ENCODE peak calls at places on chromosomes 3 and 15, in seven cellular contexts. O, J, V, R, X, B and Q are unnamed samples.

GRCh38 chr3:123344941-123345594 is 103.8 kb downstream of the ADCY5 start:
- DNase-seq in B (no peak), V (no peak), R (peak), X (no peak), O (no peak), J (no peak), Q (no peak)

GRCh38 chr15:70376031-70376928 is 278.6 kb upstream of the TLE3 start:
- DNase-seq in V (no peak), B (no peak), X (no peak), R (peak), J (no peak), O (no peak), Q (no peak)

GRCh38 chr15:78709263-78709882 is 68.4 kb upstream of the CHRNB4 start:
- DNase-seq in B (peak), V (peak), O (peak), X (peak), J (peak), R (peak), Q (peak)

GRCh38 chr15:89413877-89414276 is 79.3 kb upstream of the POLG start:
- DNase-seq in R (no peak), X (no peak), B (peak), J (no peak), V (no peak), O (no peak), Q (no peak)

GRCh38 chr3:53161345-53161819 is 373 bp downstream of the PRKCD start:
- DNase-seq in O (no peak), X (no peak), V (no peak), R (peak), J (peak), B (peak), Q (peak)

GRCh38 chr3:185744997-185745843 is 79.6 kb downstream of the IGF2BP2 start:
- DNase-seq in O (no peak), V (no peak), X (peak), R (no peak), B (peak), J (no peak), Q (no peak)

GRCh38 chr3:183827809-183828537 is 2.6 kb upstream of the MAP6D1 start:
- DNase-seq in B (no peak), R (no peak), X (no peak), V (no peak), O (no peak), J (no peak), Q (no peak)

GRCh38 chr3:152104847-152105415 is 163.8 kb upstream of the MBNL1 start:
- DNase-seq in X (no peak), R (no peak), V (no peak), O (no peak), J (no peak), B (no peak), Q (no peak)

GRCh38 chr15:100734606-100735005 is 132.2 kb downstream of the ASB7 start:
- DNase-seq in R (no peak), X (no peak), B (no peak), J (no peak), V (no peak), O (no peak), Q (no peak)

GRCh38 chr15:93835378-93835777 is 396.0 kb upstream of the MCTP2 start:
- DNase-seq in B (no peak), O (no peak), J (no peak), R (no peak), V (peak), X (no peak), Q (no peak)

GRCh38 chr3:115553796-115554495 is 69.4 kb upstream of the GAP43 start:
- DNase-seq in R (no peak), B (no peak), O (no peak), V (no peak), X (no peak), J (no peak), Q (no peak)

GRCh38 chr3:13432093-13432492 is 12.0 kb upstream of the NUP210 start:
- DNase-seq in J (no peak), O (no peak), B (no peak), X (no peak), V (no peak), R (no peak), Q (no peak)

GRCh38 chr15:50814634-50815033 is 49.1 kb upstream of the SPPL2A start:
- DNase-seq in J (no peak), B (no peak), V (no peak), X (no peak), R (no peak), O (no peak), Q (no peak)

GRCh38 chr15:65451989-65452388 is 29.2 kb upstream of the IGDCC4 start:
- DNase-seq in B (no peak), X (no peak), V (no peak), J (no peak), O (no peak), R (no peak), Q (no peak)

GRCh38 chr3:47916696-47917095 is 99.5 kb downstream of the MAP4 start:
- DNase-seq in J (no peak), X (no peak), R (no peak), B (no peak), O (no peak), V (no peak), Q (no peak)

GRCh38 chr3:183698318-183698731 is 728 bp downstream of the YEATS2 start:
- DNase-seq in J (no peak), X (peak), B (peak), O (peak), R (peak), V (peak), Q (peak)

GRCh38 chr3:171996178-171996817 is 43.1 kb upstream of the FNDC3B start:
- DNase-seq in R (no peak), J (no peak), B (no peak), X (no peak), V (no peak), O (no peak), Q (no peak)

GRCh38 chr15:29945943-29946591 is 123.8 kb upstream of the TJP1 start:
- DNase-seq in R (no peak), J (no peak), B (peak), O (no peak), V (no peak), X (no peak), Q (no peak)

GRCh38 chr3:9757427-9757826 is 7.7 kb downstream of the OGG1 start:
- DNase-seq in O (no peak), R (no peak), B (no peak), J (no peak), X (no peak), V (no peak), Q (no peak)
- H3K27ac ChIP-seq in O (no peak), R (no peak), B (no peak), J (no peak), X (no peak), V (no peak), Q (no peak)

DNA sequence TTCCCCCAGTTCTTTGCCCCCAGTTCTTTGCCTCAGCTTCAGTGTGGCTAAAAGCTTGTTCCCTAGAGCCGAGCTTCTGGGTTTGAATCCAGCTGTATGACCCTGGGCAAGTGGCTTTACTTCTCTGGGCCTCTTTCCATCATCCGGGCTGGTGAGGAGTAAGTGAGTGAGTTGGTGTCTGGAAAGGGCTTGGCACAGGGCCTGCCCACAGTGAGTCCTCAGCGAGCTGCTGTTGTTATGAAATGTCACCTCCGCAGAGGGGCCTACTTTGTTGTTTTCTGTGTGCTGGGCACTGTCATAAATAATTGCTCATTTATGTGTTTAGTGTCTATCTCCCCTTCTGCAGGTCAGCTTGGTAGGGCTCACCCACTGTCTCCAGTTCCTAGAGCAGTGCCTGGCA is 31.7 kb downstream of the SLC6A6 start:
- DNase-seq in R (no peak), J (peak), B (no peak), O (no peak), V (no peak), X (no peak), Q (no peak)
- H3K27ac ChIP-seq in R (no peak), J (peak), B (peak), O (no peak), V (no peak), X (peak), Q (peak)

DNA sequence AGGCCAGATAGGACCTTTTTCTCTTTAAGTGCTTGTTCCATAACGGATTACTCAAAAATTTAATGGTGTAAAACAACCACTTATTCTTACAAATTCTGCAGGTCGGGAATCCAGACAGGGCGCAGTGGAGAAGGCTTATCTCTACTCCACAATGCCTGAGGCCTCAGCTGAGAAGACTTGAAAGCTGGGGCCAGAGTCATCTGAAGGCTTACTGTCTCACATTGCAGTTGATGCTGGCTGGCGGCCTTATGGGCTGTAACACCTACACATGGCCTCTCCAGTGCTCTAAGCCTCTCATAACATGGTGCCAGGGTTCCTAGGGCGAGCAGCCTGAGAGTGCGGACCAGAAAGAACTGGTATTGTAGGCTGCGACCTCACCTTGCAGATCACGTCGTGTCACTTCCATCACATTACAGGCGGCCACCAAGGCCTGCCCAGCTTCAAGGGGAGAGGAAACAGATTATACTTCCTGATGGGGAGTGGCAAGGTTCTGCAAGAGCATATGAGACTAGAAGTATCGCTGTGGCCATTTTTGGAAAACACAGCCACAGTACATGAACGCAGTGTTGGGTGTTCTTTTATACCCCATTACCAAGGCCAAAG is 32.4 kb downstream of the CMTM7 start:
- DNase-seq in J (no peak), V (no peak), O (peak), X (no peak), R (no peak), B (no peak), Q (no peak)
- H3K27ac ChIP-seq in J (peak), V (no peak), O (peak), X (no peak), R (no peak), B (no peak), Q (no peak)

GRCh38 chr3:125326957-125327356 is 48.2 kb downstream of the ZNF148 start:
- DNase-seq in R (no peak), X (no peak), V (no peak), O (no peak), B (no peak), J (no peak), Q (no peak)

GRCh38 chr3:125332504-125332903 is 42.6 kb downstream of the ZNF148 start:
- DNase-seq in J (no peak), O (no peak), B (no peak), R (no peak), X (peak), V (no peak), Q (no peak)

GRCh38 chr3:125334675-125335560 is 40.2 kb downstream of the ZNF148 start:
- DNase-seq in X (no peak), V (no peak), O (no peak), R (no peak), B (no peak), J (no peak), Q (no peak)

GRCh38 chr3:125325746-125326145 is 49.4 kb downstream of the ZNF148 start:
- DNase-seq in J (no peak), X (no peak), O (no peak), V (no peak), R (no peak), B (no peak), Q (no peak)

DNA sequence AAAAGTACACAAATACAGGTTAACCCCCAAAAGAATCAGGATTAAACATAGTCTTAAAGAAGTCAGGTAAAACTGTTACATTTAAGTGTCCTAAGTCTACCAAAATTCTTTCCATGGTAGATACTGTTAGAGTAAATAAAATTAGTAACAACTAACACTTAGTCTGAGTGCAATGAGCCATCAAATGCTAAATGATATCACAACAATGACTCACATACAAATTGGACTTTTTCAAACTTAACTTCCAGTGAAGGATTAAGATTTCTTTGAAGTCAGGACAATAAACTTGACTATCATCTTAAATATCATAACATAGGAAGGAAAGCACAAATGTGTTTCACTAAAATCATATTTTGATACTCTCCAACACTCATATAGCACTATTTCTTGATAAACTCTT is 43.9 kb downstream of the ZNF148 start:
- DNase-seq in R (no peak), X (no peak), V (no peak), B (no peak), J (no peak), O (no peak), Q (no peak)
- H3K27ac ChIP-seq in R (no peak), X (no peak), V (no peak), B (no peak), J (no peak), O (no peak), Q (no peak)

DNA sequence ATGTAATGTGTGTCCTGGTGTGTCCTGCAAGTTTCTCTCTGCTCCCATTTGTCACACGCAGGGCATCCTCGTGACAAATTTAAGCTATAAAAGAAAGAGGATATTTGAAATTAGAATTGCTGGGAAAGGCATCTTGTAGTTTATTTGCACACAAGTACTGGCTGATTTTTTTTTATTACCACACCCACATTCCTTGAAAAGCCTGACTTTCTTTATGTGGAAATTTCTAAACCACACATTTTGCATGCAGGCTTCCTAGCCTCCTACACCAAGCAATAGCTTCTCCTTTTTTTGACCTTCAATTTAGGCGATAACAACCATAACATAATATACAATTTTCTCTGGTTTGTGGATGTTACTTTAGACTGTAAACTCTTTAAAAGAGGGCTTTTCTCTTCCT is 126.1 kb downstream of the SERPINI1 start:
- DNase-seq in J (no peak), B (no peak), X (peak), R (no peak), O (no peak), V (no peak), Q (no peak)
- H3K27ac ChIP-seq in J (no peak), B (no peak), X (peak), R (no peak), O (no peak), V (no peak), Q (no peak)

GRCh38 chr3:197784019-197784585 is 7.0 kb upstream of the LRCH3 start:
- DNase-seq in R (no peak), V (no peak), B (no peak), J (no peak), X (no peak), O (no peak), Q (no peak)

GRCh38 chr3:197789309-197789708 is 1.7 kb upstream of the LRCH3 start:
- DNase-seq in X (no peak), O (no peak), B (no peak), J (no peak), V (no peak), R (no peak), Q (no peak)

GRCh38 chr3:197790033-197790432 is 1.0 kb upstream of the LRCH3 start:
- DNase-seq in J (no peak), B (no peak), V (no peak), O (no peak), X (no peak), R (no peak), Q (no peak)

GRCh38 chr3:197791120-197792018 is at the start of gene LRCH3:
- DNase-seq in R (peak), X (peak), J (peak), V (peak), O (peak), B (peak), Q (peak)

GRCh38 chr3:197787412-197787811 is 3.6 kb upstream of the LRCH3 start:
- DNase-seq in J (no peak), X (no peak), R (no peak), O (no peak), V (no peak), B (no peak), Q (no peak)
- H3K27ac ChIP-seq in J (no peak), X (no peak), R (no peak), O (no peak), V (no peak), B (no peak), Q (no peak)

GRCh38 chr3:71498543-71498942 is 85.0 kb downstream of the FOXP1 start:
- DNase-seq in X (no peak), B (no peak), R (no peak), V (no peak), J (no peak), O (no peak), Q (no peak)

GRCh38 chr3:71493372-71493771 is 90.2 kb downstream of the FOXP1 start:
- DNase-seq in R (no peak), V (no peak), B (no peak), X (no peak), O (peak), J (no peak), Q (no peak)

GRCh38 chr3:71498053-71498452 is 85.5 kb downstream of the FOXP1 start:
- DNase-seq in O (no peak), X (no peak), V (no peak), B (no peak), R (no peak), J (no peak), Q (no peak)

GRCh38 chr3:71497367-71497925 is 86.1 kb downstream of the FOXP1 start:
- DNase-seq in V (no peak), B (no peak), X (no peak), R (no peak), O (no peak), J (no peak), Q (no peak)

DNA sequence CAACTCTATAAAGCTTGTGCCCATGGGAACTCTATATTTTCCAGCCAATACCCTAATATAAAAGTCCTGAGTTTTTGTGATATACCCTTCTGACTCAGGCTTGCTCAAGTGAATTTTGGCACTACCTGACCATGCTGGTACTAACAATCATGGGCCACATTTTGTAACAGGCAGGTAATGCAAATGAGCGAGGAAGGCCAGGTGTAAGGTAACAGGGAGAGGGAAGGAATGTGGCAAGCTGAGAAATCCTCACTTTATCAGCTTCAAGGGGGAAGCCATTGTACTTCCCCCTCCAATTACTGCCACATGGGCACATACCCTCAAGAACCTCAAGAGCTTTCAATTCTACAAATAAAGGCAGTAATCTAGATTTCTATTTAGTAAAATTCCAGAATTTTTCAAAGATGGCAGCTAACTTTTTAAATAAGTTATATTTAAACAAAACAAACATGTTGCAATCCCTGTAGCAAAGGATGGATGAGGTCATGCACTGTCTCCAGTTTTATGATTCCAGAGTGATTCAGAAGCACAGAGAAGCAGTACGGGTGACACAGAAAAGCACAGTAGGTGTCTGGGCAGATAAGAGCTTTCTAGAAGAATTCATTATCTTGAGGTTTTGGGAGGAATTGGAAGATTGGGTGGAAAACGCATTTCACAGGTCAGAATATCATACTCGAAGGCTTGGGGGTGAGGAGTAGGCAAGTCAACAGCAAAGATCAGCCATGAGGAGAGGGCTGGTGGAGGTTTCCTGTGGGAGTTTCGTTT is 87.6 kb downstream of the FOXP1 start:
- DNase-seq in X (peak), B (peak), V (no peak), O (no peak), R (no peak), J (no peak), Q (peak)
- H3K27ac ChIP-seq in X (peak), B (peak), V (peak), O (peak), R (peak), J (peak), Q (peak)